ENCODE peak calls at places on chromosomes 11 and 22, in seven cellular contexts. X is smooth muscle cell of the brain vasculature, U is NCI-H1105 treated with DMSO at 0.1 percent for 48 hours, C is HT-29, A is tibial nerve, Y is fibroblast of pulmonary artery, I is NCI-H524. D is an unnamed sample.

GRCh38 chr22:44572414-44573207 is 74.6 kb upstream of the RTL6 start:
- DNase-seq in C (no peak), X (no peak), A (no peak), I (no peak), U (no peak), Y (no peak), D (no peak)

GRCh38 chr11:55357560-55358184 is 10.1 kb upstream of the OR4A15 start:
- DNase-seq in Y (no peak), A (no peak), X (no peak), C (peak; percentile 26), I (peak; percentile 9), U (no peak), D (no peak)

GRCh38 chr11:394034-394857 is at the start of gene PKP3:
- DNase-seq in U (no peak), I (no peak), C (peak; percentile 91), Y (peak; percentile 36), A (no peak), X (no peak), D (peak; percentile 64)

GRCh38 chr11:75532200-75532972 is 6.6 kb upstream of the GDPD5 start:
- DNase-seq in Y (peak; percentile 63), A (peak; percentile 68), C (peak; percentile 95), I (peak; percentile 75), U (peak; percentile 68), X (peak; percentile 29), D (peak; percentile 69)

GRCh38 chr22:25024895-25025294 is 72.4 kb downstream of the KIAA1671 start:
- DNase-seq in U (no peak), Y (no peak), C (no peak), X (no peak), I (no peak), A (no peak), D (no peak)

GRCh38 chr22:39184586-39185577 is 32.4 kb upstream of the CBX7 start:
- DNase-seq in U (no peak), Y (peak; percentile 87), X (no peak), I (no peak), C (no peak), A (no peak), D (no peak)

GRCh38 chr11:3709977-3710376 is 38.8 kb upstream of the CHRNA10 start:
- DNase-seq in A (no peak), U (no peak), Y (no peak), C (no peak), I (no peak), X (no peak), D (no peak)

GRCh38 chr11:47130541-47130940 is 46.1 kb downstream of the ARFGAP2 start:
- DNase-seq in U (peak; percentile 36), A (peak; percentile 59), Y (no peak), X (no peak), C (no peak), I (no peak), D (no peak)

GRCh38 chr22:23836692-23837495 is 1.9 kb downstream of the DERL3 start:
- DNase-seq in Y (no peak), U (no peak), C (no peak), X (no peak), I (no peak), A (no peak), D (no peak)

GRCh38 chr22:35324762-35325161 is 25.1 kb downstream of the TOM1 start:
- DNase-seq in C (no peak), Y (no peak), A (no peak), U (no peak), I (no peak), X (no peak), D (no peak)

GRCh38 chr11:73384871-73385692 is 8.9 kb downstream of the RELT start:
- DNase-seq in A (no peak), U (no peak), X (no peak), C (no peak), I (no peak), Y (no peak), D (no peak)

GRCh38 chr22:36191106-36191836 is 10.3 kb downstream of the APOL4 start:
- DNase-seq in C (no peak), U (no peak), A (peak; percentile 41), I (no peak), X (no peak), Y (peak; percentile 7), D (no peak)

GRCh38 chr11:86288776-86289507 is 13.1 kb upstream of the HIKESHI start:
- DNase-seq in I (no peak), A (no peak), U (no peak), C (no peak), Y (peak; percentile 17), X (no peak), D (no peak)

GRCh38 chr11:61893981-61894380 is 2.6 kb upstream of the FADS3 start:
- DNase-seq in X (no peak), Y (peak; percentile 94), U (no peak), C (no peak), A (no peak), I (no peak), D (no peak)

GRCh38 chr11:61923166-61924015 is 6.0 kb upstream of the RAB3IL1 start:
- DNase-seq in C (peak; percentile 35), A (peak; percentile 79), I (no peak), Y (peak; percentile 84), X (peak; percentile 87), U (no peak), D (no peak)

GRCh38 chr11:1514349-1515061 is 27.9 kb upstream of the MOB2 start:
- DNase-seq in X (no peak), C (no peak), U (no peak), Y (no peak), I (no peak), A (no peak), D (no peak)

GRCh38 chr11:26234451-26234850 is 97.5 kb upstream of the ANO3 start:
- DNase-seq in I (no peak), C (peak; percentile 22), Y (no peak), U (no peak), X (no peak), A (no peak), D (no peak)

GRCh38 chr11:68997995-68998348 is 15.1 kb downstream of the MRGPRF start:
- DNase-seq in Y (no peak), A (no peak), I (no peak), C (no peak), U (no peak), X (no peak), D (no peak)

GRCh38 chr11:2166091-2166851 is 5.3 kb upstream of the INS start:
- DNase-seq in C (peak; percentile 60), A (no peak), I (peak; percentile 36), U (peak; percentile 28), X (no peak), Y (no peak), D (no peak)

GRCh38 chr11:134050541-134051383 is 18.1 kb upstream of the JAM3 start:
- DNase-seq in Y (peak; percentile 67), I (peak; percentile 77), X (no peak), U (peak; percentile 71), A (peak; percentile 57), C (peak; percentile 82), D (peak; percentile 33)

GRCh38 chr22:25564979-25565677 is 653 bp downstream of the GRK3 start:
- DNase-seq in U (peak; percentile 49), C (peak; percentile 5), X (no peak), I (peak; percentile 44), A (no peak), Y (no peak), D (no peak)

GRCh38 chr22:19523240-19524169 is 705 bp downstream of the CLDN5 start:
- DNase-seq in U (peak; percentile 34), C (no peak), I (peak; percentile 50), X (no peak), A (no peak), Y (peak; percentile 34), D (no peak)

GRCh38 chr11:121575963-121576290 is 123.2 kb upstream of the SORL1-AS1 start:
- DNase-seq in I (no peak), C (no peak), Y (no peak), U (no peak), X (no peak), A (no peak), D (no peak)

GRCh38 chr11:44036811-44037657 is 10.7 kb upstream of the ACCSL start:
- DNase-seq in Y (peak; percentile 92), U (peak; percentile 18), I (peak; percentile 85), A (peak; percentile 70), X (peak; percentile 57), C (peak; percentile 81), D (peak; percentile 64)

GRCh38 chr22:37678372-37678771 is 2.9 kb downstream of the LGALS1 start:
- DNase-seq in C (no peak), A (no peak), Y (no peak), X (no peak), U (no peak), I (no peak), D (no peak)

GRCh38 chr11:44764583-44764982 is 37.8 kb downstream of the TSPAN18 start:
- DNase-seq in I (no peak), A (no peak), C (no peak), X (no peak), U (no peak), Y (no peak), D (no peak)

D was measured in NCI-H460.